ENCODE peak calls at places on chromosome 10, in eight cellular contexts. J, F, X, S, C, A, Q and Y are unnamed samples.

GRCh38 chr10:129191848-129192247 is 275.2 kb upstream of the MGMT start:
- DNase-seq in C (no peak), S (no peak), A (no peak), F (no peak), X (no peak), Q (no peak), J (peak), Y (no peak)

GRCh38 chr10:30434273-30435067 is 486 bp downstream of the MAP3K8 start:
- DNase-seq in S (no peak), J (peak), F (no peak), Q (peak), A (peak), X (peak), C (peak), Y (peak)

GRCh38 chr10:113708640-113709039 is 28.9 kb downstream of the CASP7 start:
- DNase-seq in C (no peak), X (no peak), F (no peak), J (no peak), S (no peak), A (no peak), Q (no peak), Y (no peak)

GRCh38 chr10:71431216-71431944 is 34.7 kb downstream of the CDH23 start:
- DNase-seq in F (no peak), S (no peak), X (no peak), C (peak), A (no peak), Q (no peak), J (no peak), Y (no peak)

GRCh38 chr10:13684252-13684791 is 97.6 kb downstream of the PRPF18 start:
- DNase-seq in A (peak), Q (peak), C (peak), J (peak), S (no peak), F (no peak), X (peak), Y (no peak)

GRCh38 chr10:48450811-48451466 is 144.5 kb downstream of the MAPK8 start:
- DNase-seq in A (no peak), J (no peak), S (no peak), C (no peak), Q (no peak), X (no peak), F (no peak), Y (no peak)

GRCh38 chr10:133164816-133165555 is 5.0 kb downstream of the KNDC1 start:
- DNase-seq in Q (no peak), X (no peak), C (no peak), S (no peak), J (no peak), F (no peak), A (no peak), Y (no peak)

GRCh38 chr10:119301397-119301796 is 94.0 kb downstream of the GRK5 start:
- DNase-seq in F (no peak), J (no peak), X (no peak), Q (no peak), S (no peak), A (no peak), C (no peak), Y (no peak)

GRCh38 chr10:71766717-71767419 is 6.5 kb downstream of the VSIR start:
- DNase-seq in X (peak), A (peak), J (peak), C (peak), F (peak), Q (peak), S (peak), Y (no peak)

GRCh38 chr10:102834143-102834542 is 3.1 kb downstream of the CYP17A1 start:
- DNase-seq in F (no peak), J (no peak), S (no peak), Q (no peak), A (no peak), X (peak), C (no peak), Y (no peak)

GRCh38 chr10:94785211-94785610 is 22.7 kb downstream of the CYP2C19 start:
- DNase-seq in A (no peak), F (peak), C (no peak), X (peak), J (no peak), Q (no peak), S (no peak), Y (no peak)

GRCh38 chr10:95496246-95496911 is 64.8 kb downstream of the SORBS1 start:
- DNase-seq in X (no peak), J (no peak), C (no peak), S (no peak), F (no peak), Q (no peak), A (no peak), Y (no peak)

GRCh38 chr10:90787906-90788491 is 69.8 kb downstream of the HTR7 start:
- DNase-seq in A (peak), S (no peak), Q (peak), X (peak), F (peak), C (peak), J (no peak), Y (peak)

GRCh38 chr10:110530131-110530831 is 32.6 kb downstream of the DUSP5 start:
- DNase-seq in Q (peak), F (peak), J (peak), A (peak), S (no peak), X (peak), C (peak), Y (peak)

GRCh38 chr10:48927198-48927597 is 12.4 kb downstream of the LRRC18 start:
- DNase-seq in J (no peak), X (no peak), Q (no peak), S (no peak), F (no peak), C (no peak), A (no peak), Y (no peak)

GRCh38 chr10:129945941-129946760 is 17.9 kb downstream of the EBF3 start:
- DNase-seq in F (no peak), Q (no peak), A (peak), C (no peak), X (no peak), S (no peak), J (peak), Y (no peak)

GRCh38 chr10:6203331-6204062 is 765 bp downstream of the PFKFB3 start:
- DNase-seq in C (peak), S (no peak), J (peak), F (peak), X (peak), A (peak), Q (peak), Y (peak)

GRCh38 chr10:132521041-132521465 is 16.5 kb upstream of the INPP5A start:
- DNase-seq in Q (no peak), X (no peak), J (no peak), F (no peak), A (no peak), S (no peak), C (no peak), Y (no peak)

GRCh38 chr10:560314-560992 is 129.0 kb downstream of the DIP2C start:
- DNase-seq in C (no peak), J (no peak), S (no peak), A (no peak), Q (no peak), X (no peak), F (no peak), Y (no peak)

GRCh38 chr10:50152792-50153272 is 85.1 kb downstream of the WASHC2A start:
- DNase-seq in C (no peak), F (no peak), X (peak), Q (no peak), S (no peak), J (no peak), A (no peak), Y (peak)

GRCh38 chr10:22552888-22553378 is 161.4 kb downstream of the PIP4K2A start:
- DNase-seq in S (peak), F (no peak), C (peak), X (no peak), A (peak), J (no peak), Q (peak), Y (no peak)

GRCh38 chr10:34585422-34586115 is 229.5 kb downstream of the PARD3 start:
- DNase-seq in S (no peak), A (no peak), Q (no peak), C (peak), X (peak), J (no peak), F (no peak), Y (no peak)

GRCh38 chr10:133161486-133162051 is 1.6 kb downstream of the KNDC1 start:
- DNase-seq in A (no peak), J (no peak), C (no peak), F (no peak), S (no peak), Q (no peak), X (no peak), Y (no peak)

GRCh38 chr10:80272793-80273522 is 16.5 kb downstream of the MAT1A start:
- DNase-seq in F (no peak), J (no peak), X (no peak), A (peak), Q (no peak), C (no peak), S (no peak), Y (no peak)

GRCh38 chr10:133359554-133359971 is 1.7 kb upstream of the FUOM start:
- DNase-seq in X (peak), A (no peak), J (no peak), Q (no peak), S (no peak), C (no peak), F (no peak), Y (no peak)

GRCh38 chr10:118522791-118523498 is 72.5 kb downstream of the PRLHR start:
- DNase-seq in F (peak), C (peak), X (peak), S (peak), J (no peak), A (peak), Q (peak), Y (no peak)

GRCh38 chr10:120327671-120328070 is 129.4 kb upstream of the PLPP4 start:
- DNase-seq in A (no peak), J (no peak), F (no peak), Q (no peak), X (no peak), C (no peak), S (no peak), Y (no peak)

DNA sequence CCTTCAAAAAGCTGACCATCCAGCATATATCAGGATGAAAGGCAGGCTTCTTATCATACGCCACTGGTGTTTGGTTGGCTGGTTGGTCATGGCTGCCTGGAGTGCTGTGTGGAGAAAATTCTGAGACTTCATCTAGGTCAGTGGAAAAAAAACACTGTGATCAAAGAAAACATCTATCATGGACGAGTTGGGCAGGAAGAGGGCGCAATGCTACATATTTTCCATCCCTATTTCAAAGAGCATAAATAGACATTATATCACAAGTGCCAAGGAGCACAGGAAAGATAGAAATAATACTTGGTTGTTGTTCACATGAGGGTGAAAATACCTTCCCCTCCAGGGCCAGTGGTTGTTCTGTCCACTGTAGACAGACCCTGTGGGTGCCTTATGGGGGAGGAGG is 128.4 kb upstream of the PLPP4 start:
- DNase-seq in A (no peak), F (no peak), S (no peak), X (no peak), J (no peak), Q (no peak), C (peak), Y (no peak)
- TF ChIP-seq CTCF in A (no peak), F (no peak), S (no peak), X (no peak), J (no peak), Q (no peak), C (peak), Y (no peak)

GRCh38 chr10:43390791-43391190 is 18.2 kb downstream of the HNRNPF start:
- DNase-seq in A (peak), J (no peak), C (peak), F (no peak), Q (peak), S (no peak), X (peak), Y (no peak)
- TF ChIP-seq CTCF in A (peak), J (peak), C (peak), F (no peak), Q (peak), S (peak), X (peak), Y (no peak)

DNA sequence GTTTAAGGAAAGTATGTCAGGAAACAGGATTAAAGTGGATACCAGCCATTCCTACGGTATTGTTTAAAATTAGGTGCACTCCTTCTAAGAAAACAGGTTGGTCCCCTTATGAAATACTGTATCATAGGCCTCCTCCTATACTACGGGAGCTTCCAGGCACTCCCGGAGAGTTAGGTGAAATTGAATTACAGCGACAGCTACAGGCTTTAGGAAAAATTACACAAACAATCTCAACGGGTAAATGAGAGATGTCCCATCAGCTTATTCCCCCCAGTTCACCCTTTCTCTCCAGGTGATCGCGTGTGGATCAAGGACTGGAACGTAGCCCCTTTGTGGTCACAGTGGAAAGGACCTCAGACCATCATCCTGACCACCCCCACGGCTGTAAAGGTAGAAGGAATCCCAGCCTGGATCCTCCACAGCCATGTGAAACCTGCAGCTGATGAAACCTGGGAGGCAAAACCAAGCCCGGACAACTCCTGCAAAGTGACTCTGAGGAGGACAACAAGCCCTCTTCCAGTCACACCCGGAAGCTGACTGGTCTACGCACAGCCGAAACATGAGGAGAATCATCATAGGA is 25.1 kb upstream of the GHITM start:
- DNase-seq in Q (no peak), J (no peak), A (peak), S (no peak), F (no peak), X (peak), C (peak), Y (no peak)
- TF ChIP-seq CTCF in Q (peak), J (no peak), A (peak), S (peak), F (no peak), X (peak), C (peak), Y (no peak)

GRCh38 chr10:14837756-14838581 is at the start of the genes CDNF, HSPA14 and MSANTD7:
- DNase-seq in Q (peak), C (peak), F (peak), A (peak), S (peak), J (peak), X (peak), Y (peak)
- TF ChIP-seq CTCF in Q (no peak), C (no peak), F (no peak), A (no peak), S (no peak), J (no peak), X (no peak), Y (no peak)

GRCh38 chr10:25080880-25081581 is 64.6 kb downstream of the THNSL1 start:
- DNase-seq in S (peak), F (peak), C (peak), J (peak), Q (peak), A (peak), X (peak), Y (peak)
- TF ChIP-seq CTCF in S (peak), F (peak), C (peak), J (peak), Q (peak), A (peak), X (peak), Y (peak)

DNA sequence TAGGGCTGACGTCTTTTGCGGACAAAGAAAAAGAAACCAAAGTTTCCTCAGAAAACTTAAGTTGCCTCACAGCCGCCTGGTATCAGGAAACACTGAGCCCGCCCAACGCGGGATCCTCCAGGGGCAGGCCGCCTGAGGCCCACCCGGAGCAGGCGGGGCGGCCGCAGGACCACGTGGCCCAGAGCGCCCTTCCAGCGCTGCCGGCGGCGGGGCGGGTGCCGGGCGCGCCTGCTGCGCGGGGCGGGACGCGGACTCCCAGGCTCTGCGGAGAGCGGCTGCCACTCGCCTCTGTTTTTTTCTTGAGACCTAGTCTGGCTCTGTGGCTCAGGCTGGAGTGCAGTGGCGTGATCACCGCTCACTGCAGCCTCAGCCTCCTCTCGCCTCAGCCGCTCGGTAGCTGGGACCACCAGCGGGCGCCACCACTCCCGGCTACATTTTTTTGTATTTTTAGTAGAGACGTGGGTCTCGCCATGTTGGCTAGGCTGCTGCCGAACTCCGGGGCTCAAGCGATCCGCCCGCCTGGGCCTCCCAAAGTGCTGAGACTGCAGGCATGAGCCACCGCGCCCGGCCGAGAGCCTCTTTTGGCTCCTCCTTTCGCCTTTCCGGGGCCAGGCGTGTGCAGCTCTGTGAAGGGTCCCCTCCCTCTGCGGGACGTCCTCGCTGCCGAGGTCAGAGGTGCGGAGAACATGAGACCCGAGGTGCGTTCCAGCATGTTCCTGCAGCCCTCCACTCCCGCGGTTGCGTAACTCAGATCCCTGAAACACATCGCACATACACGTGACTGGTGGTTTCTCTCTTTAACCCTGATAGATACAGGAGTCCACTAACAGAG is 11.6 kb upstream of the HNRNPF start:
- DNase-seq in X (peak), J (peak), F (peak), Q (peak), C (peak), S (no peak), A (peak), Y (peak)
- TF ChIP-seq CTCF in X (no peak), J (no peak), F (no peak), Q (peak), C (peak), S (peak), A (no peak), Y (no peak)

DNA sequence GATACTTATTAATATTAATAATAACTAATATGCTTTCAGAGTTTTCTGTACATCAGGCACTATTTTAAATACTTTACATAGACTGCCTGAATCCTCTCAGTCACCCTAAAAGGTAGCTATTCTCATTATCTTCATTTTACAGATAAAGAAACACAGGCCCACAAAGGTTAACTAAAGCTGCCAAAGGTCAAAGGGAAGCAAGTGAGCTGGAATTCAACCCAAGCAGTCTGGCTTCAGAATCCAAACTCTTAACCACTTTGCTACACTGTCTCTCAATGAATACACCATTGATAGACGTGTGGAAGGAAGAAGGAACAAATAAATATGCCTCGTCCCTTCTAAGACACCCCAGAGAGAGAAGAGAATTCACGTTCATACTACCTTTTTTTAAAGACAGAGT is 52.0 kb downstream of the GFRA1 start:
- DNase-seq in C (no peak), J (no peak), S (no peak), F (no peak), X (no peak), Q (no peak), A (no peak), Y (no peak)
- TF ChIP-seq CTCF in C (no peak), J (no peak), S (no peak), F (no peak), X (no peak), Q (no peak), A (no peak), Y (no peak)